ENCODE peak calls at places on chromosomes 4 and X, in five cellular contexts. V, U, R, I and X are unnamed samples.

GRCh38 chr4:104353481-104353880 is 141.2 kb downstream of the CXXC4 start:
- DNase-seq in I (no peak), V (no peak), U (no peak), R (no peak), X (no peak)

GRCh38 chrX:16633754-16634153 is 16.2 kb upstream of the S100G start:
- DNase-seq in I (peak; percentile 53), R (no peak), V (no peak), U (no peak), X (peak; percentile 50)

GRCh38 chrX:55088795-55089489 is at the start of gene PAGE2:
- DNase-seq in U (no peak), R (no peak), V (no peak), I (no peak), X (no peak)

GRCh38 chr4:81214144-81214517 is 891 bp downstream of the PRKG2 start:
- DNase-seq in R (no peak), I (no peak), U (no peak), V (no peak), X (no peak)

GRCh38 chrX:150036181-150036580 is 97.9 kb upstream of the EOLA2 start:
- DNase-seq in R (no peak), V (no peak), U (no peak), I (peak; percentile 69), X (peak; percentile 70)

GRCh38 chrX:57286507-57287251 is at the start of gene FAAH2:
- DNase-seq in U (no peak), I (no peak), R (no peak), V (no peak), X (no peak)

GRCh38 chrX:129642641-129643040 is 12.1 kb downstream of the APLN start:
- DNase-seq in I (peak; percentile 61), V (no peak), U (no peak), R (no peak), X (no peak)

GRCh38 chrX:106972896-106973295 is 27.1 kb downstream of the MORC4 start:
- DNase-seq in R (no peak), I (peak; percentile 8), V (no peak), U (no peak), X (no peak)

GRCh38 chrX:51802917-51803688 is 59.9 kb downstream of the GSPT2 start:
- DNase-seq in U (peak; percentile 68), I (peak; percentile 65), V (no peak), R (peak; percentile 28), X (peak; percentile 67)

GRCh38 chrX:2907295-2907694 is 21.8 kb downstream of the ARSD start:
- DNase-seq in V (no peak), R (no peak), U (no peak), I (no peak), X (no peak)